ENCODE peak calls at places on chromosomes 2 and 18, in six cellular contexts. One of them, this sample, is unnamed.

GRCh38 chr2:174590928-174591648 is 6.5 kb downstream of the WIPF1 start:
- DNase-seq in HFF-Myc: no peak
- DNase-seq in neural progenitor cell: no peak
- DNase-seq in astrocyte of the spinal cord: no peak
- DNase-seq in lower lobe of right lung: no peak
- DNase-seq in pancreas: no peak
- DNase-seq in this sample: no peak

GRCh38 chr2:72153026-72153791 is 5.5 kb upstream of the CYP26B1 start:
- DNase-seq in HFF-Myc: no peak
- DNase-seq in neural progenitor cell: no peak
- DNase-seq in astrocyte of the spinal cord: no peak
- DNase-seq in lower lobe of right lung: no peak
- DNase-seq in pancreas: no peak
- DNase-seq in this sample: no peak

GRCh38 chr2:37588316-37588777 is 83.1 kb downstream of the CDC42EP3 start:
- DNase-seq in HFF-Myc: no peak
- DNase-seq in neural progenitor cell: no peak
- DNase-seq in astrocyte of the spinal cord: no peak
- DNase-seq in lower lobe of right lung: no peak
- DNase-seq in pancreas: no peak
- DNase-seq in this sample: no peak

GRCh38 chr2:30487603-30488002 is 40.6 kb downstream of the LCLAT1 start:
- DNase-seq in HFF-Myc: no peak
- DNase-seq in neural progenitor cell: no peak
- DNase-seq in astrocyte of the spinal cord: no peak
- DNase-seq in lower lobe of right lung: no peak
- DNase-seq in pancreas: no peak
- DNase-seq in this sample: no peak

GRCh38 chr2:70948350-70949003 is 12.8 kb downstream of the ATP6V1B1 start:
- DNase-seq in HFF-Myc: peak
- DNase-seq in neural progenitor cell: peak
- DNase-seq in astrocyte of the spinal cord: peak
- DNase-seq in lower lobe of right lung: peak
- DNase-seq in pancreas: peak
- DNase-seq in this sample: peak

GRCh38 chr2:99818842-99819241 is 323.5 kb downstream of the AFF3 start:
- DNase-seq in HFF-Myc: no peak
- DNase-seq in neural progenitor cell: no peak
- DNase-seq in astrocyte of the spinal cord: no peak
- DNase-seq in lower lobe of right lung: no peak
- DNase-seq in pancreas: no peak
- DNase-seq in this sample: peak

GRCh38 chr2:229245013-229245412 is 26.1 kb downstream of the PID1 start:
- DNase-seq in HFF-Myc: no peak
- DNase-seq in neural progenitor cell: peak
- DNase-seq in astrocyte of the spinal cord: no peak
- DNase-seq in lower lobe of right lung: no peak
- DNase-seq in pancreas: no peak
- DNase-seq in this sample: no peak

GRCh38 chr2:120595739-120596138 is 139.9 kb upstream of the GLI2 start:
- DNase-seq in HFF-Myc: no peak
- DNase-seq in neural progenitor cell: no peak
- DNase-seq in astrocyte of the spinal cord: no peak
- DNase-seq in lower lobe of right lung: no peak
- DNase-seq in pancreas: no peak
- DNase-seq in this sample: no peak

GRCh38 chr2:42893047-42893758 is 100.8 kb upstream of the HAAO start:
- DNase-seq in HFF-Myc: no peak
- DNase-seq in neural progenitor cell: no peak
- DNase-seq in astrocyte of the spinal cord: no peak
- DNase-seq in lower lobe of right lung: no peak
- DNase-seq in pancreas: no peak
- DNase-seq in this sample: no peak

GRCh38 chr18:75154259-75154658 is 54.7 kb downstream of the PTGR3 start:
- DNase-seq in HFF-Myc: no peak
- DNase-seq in neural progenitor cell: no peak
- DNase-seq in astrocyte of the spinal cord: no peak
- DNase-seq in lower lobe of right lung: no peak
- DNase-seq in pancreas: no peak
- DNase-seq in this sample: no peak

GRCh38 chr2:237661799-237662328 is 34.5 kb downstream of the LRRFIP1 start:
- DNase-seq in HFF-Myc: no peak
- DNase-seq in neural progenitor cell: no peak
- DNase-seq in astrocyte of the spinal cord: no peak
- DNase-seq in lower lobe of right lung: no peak
- DNase-seq in pancreas: no peak
- DNase-seq in this sample: no peak

GRCh38 chr2:28300921-28301341 is 91.7 kb upstream of the FOSL2 start:
- DNase-seq in HFF-Myc: peak
- DNase-seq in neural progenitor cell: no peak
- DNase-seq in astrocyte of the spinal cord: peak
- DNase-seq in lower lobe of right lung: no peak
- DNase-seq in pancreas: no peak
- DNase-seq in this sample: no peak

GRCh38 chr18:61980355-61980754 is 87.5 kb upstream of the RNF152 start:
- DNase-seq in HFF-Myc: no peak
- DNase-seq in neural progenitor cell: no peak
- DNase-seq in astrocyte of the spinal cord: no peak
- DNase-seq in lower lobe of right lung: no peak
- DNase-seq in pancreas: no peak
- DNase-seq in this sample: no peak

GRCh38 chr18:31065036-31065773 is 22.7 kb upstream of the DSC3 start:
- DNase-seq in HFF-Myc: no peak
- DNase-seq in neural progenitor cell: peak
- DNase-seq in astrocyte of the spinal cord: no peak
- DNase-seq in lower lobe of right lung: no peak
- DNase-seq in pancreas: no peak
- DNase-seq in this sample: no peak

GRCh38 chr2:179467111-179467510 is 202.5 kb upstream of the SESTD1 start:
- DNase-seq in HFF-Myc: no peak
- DNase-seq in neural progenitor cell: no peak
- DNase-seq in astrocyte of the spinal cord: peak
- DNase-seq in lower lobe of right lung: no peak
- DNase-seq in pancreas: no peak
- DNase-seq in this sample: no peak

GRCh38 chr18:48052291-48052840 is 121.9 kb upstream of the SMAD2 start:
- DNase-seq in HFF-Myc: no peak
- DNase-seq in neural progenitor cell: no peak
- DNase-seq in astrocyte of the spinal cord: no peak
- DNase-seq in lower lobe of right lung: no peak
- DNase-seq in pancreas: peak
- DNase-seq in this sample: no peak

GRCh38 chr2:38266382-38267051 is 110.6 kb downstream of the ATL2 start:
- DNase-seq in HFF-Myc: no peak
- DNase-seq in neural progenitor cell: no peak
- DNase-seq in astrocyte of the spinal cord: no peak
- DNase-seq in lower lobe of right lung: no peak
- DNase-seq in pancreas: no peak
- DNase-seq in this sample: no peak

GRCh38 chr2:147033046-147033445 is 811.8 kb upstream of the ACVR2A start:
- DNase-seq in HFF-Myc: no peak
- DNase-seq in neural progenitor cell: no peak
- DNase-seq in astrocyte of the spinal cord: peak
- DNase-seq in lower lobe of right lung: no peak
- DNase-seq in pancreas: no peak
- DNase-seq in this sample: no peak

GRCh38 chr18:37341473-37342086 is 224.0 kb downstream of the CELF4 start:
- DNase-seq in HFF-Myc: no peak
- DNase-seq in neural progenitor cell: no peak
- DNase-seq in astrocyte of the spinal cord: no peak
- DNase-seq in lower lobe of right lung: no peak
- DNase-seq in pancreas: no peak
- DNase-seq in this sample: no peak

GRCh38 chr2:152432206-152432653 is 97.3 kb downstream of the FMNL2 start:
- DNase-seq in HFF-Myc: peak
- DNase-seq in neural progenitor cell: no peak
- DNase-seq in astrocyte of the spinal cord: peak
- DNase-seq in lower lobe of right lung: no peak
- DNase-seq in pancreas: no peak
- DNase-seq in this sample: no peak

GRCh38 chr2:86570069-86570468 is 6.8 kb upstream of the CHMP3 start:
- DNase-seq in HFF-Myc: no peak
- DNase-seq in neural progenitor cell: no peak
- DNase-seq in astrocyte of the spinal cord: no peak
- DNase-seq in lower lobe of right lung: no peak
- DNase-seq in pancreas: no peak
- DNase-seq in this sample: no peak

GRCh38 chr2:176122633-176123482 is at the start of gene HOXD9:
- DNase-seq in HFF-Myc: no peak
- DNase-seq in neural progenitor cell: peak
- DNase-seq in astrocyte of the spinal cord: peak
- DNase-seq in lower lobe of right lung: no peak
- DNase-seq in pancreas: no peak
- DNase-seq in this sample: no peak

GRCh38 chr2:145919507-145919906 is 1399.6 kb upstream of the ZEB2 start:
- DNase-seq in HFF-Myc: no peak
- DNase-seq in neural progenitor cell: no peak
- DNase-seq in astrocyte of the spinal cord: peak
- DNase-seq in lower lobe of right lung: no peak
- DNase-seq in pancreas: no peak
- DNase-seq in this sample: no peak

GRCh38 chr2:72155737-72156136 is 8.1 kb upstream of the CYP26B1 start:
- DNase-seq in HFF-Myc: no peak
- DNase-seq in neural progenitor cell: no peak
- DNase-seq in astrocyte of the spinal cord: no peak
- DNase-seq in lower lobe of right lung: no peak
- DNase-seq in pancreas: no peak
- DNase-seq in this sample: no peak

GRCh38 chr2:62504657-62505056 is 1.3 kb downstream of the TMEM17 start:
- DNase-seq in HFF-Myc: no peak
- DNase-seq in neural progenitor cell: no peak
- DNase-seq in astrocyte of the spinal cord: no peak
- DNase-seq in lower lobe of right lung: no peak
- DNase-seq in pancreas: no peak
- DNase-seq in this sample: no peak

GRCh38 chr18:63817441-63818051 is 42.3 kb downstream of the SERPINB7 start:
- DNase-seq in HFF-Myc: no peak
- DNase-seq in neural progenitor cell: no peak
- DNase-seq in astrocyte of the spinal cord: peak
- DNase-seq in lower lobe of right lung: no peak
- DNase-seq in pancreas: no peak
- DNase-seq in this sample: no peak

GRCh38 chr2:3523551-3524041 is 4.3 kb upstream of the ADI1 start:
- DNase-seq in HFF-Myc: no peak
- DNase-seq in neural progenitor cell: no peak
- DNase-seq in astrocyte of the spinal cord: peak
- DNase-seq in lower lobe of right lung: no peak
- DNase-seq in pancreas: no peak
- DNase-seq in this sample: no peak

GRCh38 chr2:100274566-100275199 is 47.6 kb downstream of the LONRF2 start:
- DNase-seq in HFF-Myc: no peak
- DNase-seq in neural progenitor cell: no peak
- DNase-seq in astrocyte of the spinal cord: no peak
- DNase-seq in lower lobe of right lung: no peak
- DNase-seq in pancreas: no peak
- DNase-seq in this sample: no peak

GRCh38 chr18:67875057-67875456 is 358.5 kb upstream of the DSEL start:
- DNase-seq in HFF-Myc: no peak
- DNase-seq in neural progenitor cell: peak
- DNase-seq in astrocyte of the spinal cord: no peak
- DNase-seq in lower lobe of right lung: no peak
- DNase-seq in pancreas: no peak
- DNase-seq in this sample: no peak

GRCh38 chr2:181742361-181742760 is 62.0 kb upstream of the NEUROD1 start:
- DNase-seq in HFF-Myc: no peak
- DNase-seq in neural progenitor cell: no peak
- DNase-seq in astrocyte of the spinal cord: no peak
- DNase-seq in lower lobe of right lung: no peak
- DNase-seq in pancreas: no peak
- DNase-seq in this sample: no peak

GRCh38 chr2:162090109-162090508 is 16.1 kb upstream of the DPP4 start:
- DNase-seq in HFF-Myc: no peak
- DNase-seq in neural progenitor cell: peak
- DNase-seq in astrocyte of the spinal cord: peak
- DNase-seq in lower lobe of right lung: no peak
- DNase-seq in pancreas: no peak
- DNase-seq in this sample: no peak

GRCh38 chr2:189559579-189560272 is 20.9 kb downstream of the SLC40A1 start:
- DNase-seq in HFF-Myc: no peak
- DNase-seq in neural progenitor cell: no peak
- DNase-seq in astrocyte of the spinal cord: no peak
- DNase-seq in lower lobe of right lung: no peak
- DNase-seq in pancreas: no peak
- DNase-seq in this sample: no peak
- H3K4me3 ChIP-seq in HFF-Myc: no peak
- H3K4me3 ChIP-seq in neural progenitor cell: no peak
- H3K4me3 ChIP-seq in astrocyte of the spinal cord: no peak
- H3K4me3 ChIP-seq in lower lobe of right lung: no peak
- H3K4me3 ChIP-seq in pancreas: no peak
- H3K4me3 ChIP-seq in this sample: no peak

GRCh38 chr2:215886026-215886425 is 127.3 kb downstream of the MREG start:
- DNase-seq in HFF-Myc: no peak
- DNase-seq in neural progenitor cell: no peak
- DNase-seq in astrocyte of the spinal cord: no peak
- DNase-seq in lower lobe of right lung: no peak
- DNase-seq in pancreas: no peak
- DNase-seq in this sample: no peak
- H3K4me3 ChIP-seq in HFF-Myc: no peak
- H3K4me3 ChIP-seq in neural progenitor cell: no peak
- H3K4me3 ChIP-seq in astrocyte of the spinal cord: no peak
- H3K4me3 ChIP-seq in lower lobe of right lung: no peak
- H3K4me3 ChIP-seq in pancreas: no peak
- H3K4me3 ChIP-seq in this sample: no peak

DNA sequence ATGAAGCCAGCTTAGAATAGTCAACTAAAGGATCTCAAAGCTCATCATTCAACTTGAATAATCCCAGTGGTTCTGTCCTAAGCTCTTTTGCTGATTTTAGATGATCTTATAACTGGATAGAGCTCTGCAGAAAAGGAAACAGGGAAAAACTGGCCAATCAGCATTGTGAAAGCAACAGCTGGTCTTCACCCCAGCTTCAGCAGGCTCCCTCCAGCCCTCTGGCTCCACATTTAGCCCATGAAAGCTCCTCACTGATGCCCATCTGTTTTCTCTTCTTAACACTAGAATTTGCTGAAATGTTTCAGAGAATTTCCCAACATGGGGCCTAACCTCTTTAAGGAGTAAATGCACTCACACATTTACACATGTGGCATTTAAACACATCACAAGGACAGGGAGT is 223.3 kb downstream of the CNTNAP5 start:
- DNase-seq in HFF-Myc: no peak
- DNase-seq in neural progenitor cell: no peak
- DNase-seq in astrocyte of the spinal cord: no peak
- DNase-seq in lower lobe of right lung: no peak
- DNase-seq in pancreas: no peak
- DNase-seq in this sample: no peak
- H3K4me3 ChIP-seq in HFF-Myc: no peak
- H3K4me3 ChIP-seq in neural progenitor cell: no peak
- H3K4me3 ChIP-seq in astrocyte of the spinal cord: no peak
- H3K4me3 ChIP-seq in lower lobe of right lung: no peak
- H3K4me3 ChIP-seq in pancreas: no peak
- H3K4me3 ChIP-seq in this sample: no peak

GRCh38 chr2:232697059-232697806 is at the start of gene GIGYF2:
- DNase-seq in HFF-Myc: peak
- DNase-seq in neural progenitor cell: peak
- DNase-seq in astrocyte of the spinal cord: peak
- DNase-seq in lower lobe of right lung: peak
- DNase-seq in pancreas: peak
- DNase-seq in this sample: peak
- H3K4me3 ChIP-seq in HFF-Myc: peak
- H3K4me3 ChIP-seq in neural progenitor cell: peak
- H3K4me3 ChIP-seq in astrocyte of the spinal cord: peak
- H3K4me3 ChIP-seq in lower lobe of right lung: peak
- H3K4me3 ChIP-seq in pancreas: peak
- H3K4me3 ChIP-seq in this sample: peak

This sample was measured in Jurkat, Clone E6-1.